ENCODE peak calls at places on chromosomes 13 and 19, in four cellular contexts. W, Z, A and S are unnamed samples.

GRCh38 chr19:51614789-51615188 is 15.4 kb downstream of the SIGLEC5 start:
- DNase-seq in Z (no peak), W (no peak), A (no peak), S (no peak)

GRCh38 chr19:28508666-28509065 is 704.3 kb downstream of the UQCRFS1 start:
- DNase-seq in Z (no peak), W (no peak), A (no peak), S (no peak)

GRCh38 chr19:33409035-33409434 is 35.5 kb downstream of the CEBPG start:
- DNase-seq in A (no peak), W (no peak), Z (no peak), S (no peak)

GRCh38 chr13:105196052-105196451 is 1339.4 kb downstream of the EFNB2 start:
- DNase-seq in A (no peak), W (peak; percentile 1), Z (no peak), S (no peak)

GRCh38 chr13:80717834-80718233 is 376.9 kb upstream of the SPRY2 start:
- DNase-seq in A (no peak), W (no peak), Z (no peak), S (no peak)

GRCh38 chr19:17125052-17125727 is 49.6 kb downstream of the MYO9B start:
- DNase-seq in A (no peak), W (peak; percentile 56), Z (no peak), S (no peak)

GRCh38 chr19:32828643-32829344 is 40.8 kb downstream of the SLC7A9 start:
- DNase-seq in Z (no peak), A (no peak), W (no peak), S (no peak)

GRCh38 chr13:94311893-94312292 is 167.6 kb downstream of the DCT start:
- DNase-seq in W (no peak), Z (no peak), A (no peak), S (no peak)

GRCh38 chr13:19890030-19890429 is 26.6 kb upstream of the ZMYM5 start:
- DNase-seq in W (no peak), A (no peak), Z (no peak), S (no peak)

GRCh38 chr19:50858896-50859295 is 4.2 kb downstream of the KLK3 start:
- DNase-seq in A (no peak), W (no peak), Z (no peak), S (no peak)

GRCh38 chr13:47798906-47799305 is 202.2 kb downstream of the SUCLA2 start:
- DNase-seq in Z (no peak), A (peak; percentile 36), W (peak; percentile 27), S (peak; percentile 41)

GRCh38 chr13:28338202-28338601 is 156.7 kb downstream of the FLT1 start:
- DNase-seq in A (no peak), W (peak; percentile 42), Z (no peak), S (no peak)

GRCh38 chr13:60661514-60661913 is 264.5 kb downstream of the TDRD3 start:
- DNase-seq in W (no peak), Z (no peak), A (no peak), S (no peak)

GRCh38 chr19:31316201-31316951 is 32.9 kb downstream of the TSHZ3 start:
- DNase-seq in A (no peak), W (peak; percentile 85), Z (no peak), S (peak; percentile 48)

GRCh38 chr13:25200783-25201182 is 28.7 kb upstream of the AMER2 start:
- DNase-seq in A (no peak), Z (no peak), W (peak; percentile 6), S (no peak)

GRCh38 chr13:66353664-66354063 is 876.5 kb downstream of the PCDH9 start:
- DNase-seq in A (no peak), W (peak; percentile 13), Z (no peak), S (no peak)

GRCh38 chr13:111790621-111791020 is 276.3 kb upstream of the SOX1 start:
- DNase-seq in W (no peak), A (no peak), Z (no peak), S (no peak)

GRCh38 chr13:44972956-44973581 is 16.2 kb downstream of the NUFIP1 start:
- DNase-seq in Z (no peak), A (peak; percentile 50), W (peak; percentile 59), S (peak; percentile 31)

GRCh38 chr19:7737215-7737614 is 5.3 kb upstream of the CLEC4G start:
- DNase-seq in A (no peak), W (no peak), Z (no peak), S (no peak)

GRCh38 chr13:21228738-21229137 is 52.3 kb downstream of the MRPL57 start:
- DNase-seq in W (no peak), A (no peak), Z (no peak), S (no peak)

GRCh38 chr19:19334063-19334988 is 13.7 kb downstream of the MAU2 start:
- DNase-seq in Z (no peak), A (no peak), W (no peak), S (no peak)

GRCh38 chr13:60788156-60788829 is 391.3 kb downstream of the TDRD3 start:
- DNase-seq in A (no peak), W (peak; percentile 62), Z (no peak), S (no peak)

GRCh38 chr19:17184381-17184841 is 30.7 kb upstream of the USE1 start:
- DNase-seq in Z (peak; percentile 40), A (peak; percentile 52), W (no peak), S (no peak)

GRCh38 chr19:5665781-5666513 is 14.4 kb downstream of the MICOS13 start:
- DNase-seq in A (no peak), Z (no peak), W (peak; percentile 70), S (no peak)

GRCh38 chr13:44906758-44907157 is 82.5 kb downstream of the NUFIP1 start:
- DNase-seq in W (peak; percentile 91), A (no peak), Z (no peak), S (no peak)

GRCh38 chr13:41588899-41589298 is 131.5 kb downstream of the RGCC start:
- DNase-seq in A (no peak), Z (no peak), W (peak; percentile 70), S (no peak)

GRCh38 chr13:45398862-45399261 is 19.3 kb downstream of the SLC25A30 start:
- DNase-seq in Z (peak; percentile 25), W (no peak), A (no peak), S (no peak)

GRCh38 chr13:26920614-26921355 is 160.2 kb upstream of the GPR12 start:
- DNase-seq in W (no peak), Z (no peak), A (no peak), S (no peak)

GRCh38 chr19:6065685-6066365 is 44.5 kb downstream of the RFX2 start:
- DNase-seq in A (peak; percentile 86), W (peak; percentile 35), Z (peak; percentile 26), S (peak; percentile 77)

GRCh38 chr19:18086590-18087138 is at the start of gene IL12RB1:
- DNase-seq in W (no peak), Z (no peak), A (no peak), S (no peak)

GRCh38 chr19:1027020-1027952 is 878 bp downstream of the CNN2 start:
- DNase-seq in Z (no peak), A (peak; percentile 25), W (peak; percentile 40), S (peak; percentile 12)